ENCODE peak calls at places on chromosomes 1 and 21, in seven cellular contexts. K is HepG2, H is K562, T is SK-N-SH, X is Panc1, N is GM12878, M is H1. S is an unnamed sample.

GRCh38 chr1:150272379-150272840 is at the start of gene C1orf54:
- DNase-seq in K (no peak), H (peak), T (no peak), X (no peak), N (no peak), M (peak), S (no peak)

GRCh38 chr1:220841293-220841692 is 38.0 kb upstream of the HLX start:
- DNase-seq in K (no peak), H (no peak), T (no peak), X (no peak), N (no peak), M (no peak), S (no peak)

GRCh38 chr1:7781923-7782495 is 2.1 kb upstream of the PER3 start:
- DNase-seq in K (no peak), H (no peak), T (no peak), X (no peak), N (no peak), M (no peak), S (no peak)

GRCh38 chr1:8671313-8671917 is 146.0 kb downstream of the RERE start:
- DNase-seq in K (peak), H (peak), T (peak), X (peak), N (no peak), M (no peak), S (peak)

GRCh38 chr1:32242341-32242851 is 4.6 kb upstream of the FAM167B start:
- DNase-seq in K (no peak), H (peak), T (peak), X (no peak), N (no peak), M (no peak), S (no peak)

GRCh38 chr1:26597629-26598039 is 68.1 kb downstream of the RPS6KA1 start:
- DNase-seq in K (peak), H (peak), T (peak), X (peak), N (no peak), M (no peak), S (peak)

GRCh38 chr1:31663622-31664452 is 19.2 kb upstream of the PEF1 start:
- DNase-seq in K (peak), H (peak), T (peak), X (peak), N (no peak), M (peak), S (peak)

GRCh38 chr1:224644553-224645154 is 28.5 kb downstream of the CNIH3 start:
- DNase-seq in K (peak), H (peak), T (peak), X (peak), N (peak), M (peak), S (peak)

GRCh38 chr1:225318706-225319575 is 108.9 kb downstream of the LBR start:
- DNase-seq in K (peak), H (peak), T (peak), X (peak), N (peak), M (no peak), S (peak)

GRCh38 chr1:179926494-179927205 is 28.0 kb upstream of the CEP350 start:
- DNase-seq in K (no peak), H (no peak), T (no peak), X (no peak), N (no peak), M (no peak), S (no peak)

GRCh38 chr1:27478098-27478497 is 11.9 kb downstream of the WASF2 start:
- DNase-seq in K (no peak), H (no peak), T (no peak), X (no peak), N (no peak), M (no peak), S (no peak)

GRCh38 chr1:207045466-207045865 is 5.5 kb downstream of the YOD1 start:
- DNase-seq in K (no peak), H (no peak), T (no peak), X (no peak), N (no peak), M (no peak), S (no peak)

GRCh38 chr1:181789395-181789794 is 272.1 kb downstream of the ZNF648 start:
- DNase-seq in K (no peak), H (no peak), T (no peak), X (no peak), N (no peak), M (no peak), S (no peak)

GRCh38 chr1:37315236-37315870 is 159.0 kb upstream of the ZC3H12A start:
- DNase-seq in K (no peak), H (no peak), T (no peak), X (no peak), N (no peak), M (no peak), S (no peak)

GRCh38 chr1:6599141-6599975 is 3.3 kb downstream of the KLHL21 start:
- DNase-seq in K (no peak), H (no peak), T (no peak), X (no peak), N (no peak), M (no peak), S (no peak)

GRCh38 chr1:206551985-206552325 is 44.6 kb downstream of the RASSF5 start:
- DNase-seq in K (no peak), H (no peak), T (no peak), X (no peak), N (no peak), M (no peak), S (no peak)

GRCh38 chr1:117146067-117146466 is 24.5 kb upstream of the TRIM45 start:
- DNase-seq in K (no peak), H (no peak), T (no peak), X (no peak), N (no peak), M (no peak), S (no peak)

GRCh38 chr1:65114312-65114711 is 33.7 kb upstream of the AK4 start:
- DNase-seq in K (peak), H (no peak), T (peak), X (no peak), N (no peak), M (no peak), S (no peak)

GRCh38 chr1:207990455-207990854 is 79.5 kb upstream of the CD34 start:
- DNase-seq in K (no peak), H (no peak), T (no peak), X (no peak), N (no peak), M (no peak), S (no peak)

GRCh38 chr1:38332649-38333310 is 286.2 kb upstream of the POU3F1 start:
- DNase-seq in K (no peak), H (peak), T (no peak), X (no peak), N (no peak), M (no peak), S (no peak)

GRCh38 chr1:64082459-64082858 is 121.0 kb upstream of the UBE2U start:
- DNase-seq in K (no peak), H (no peak), T (no peak), X (no peak), N (no peak), M (no peak), S (no peak)

GRCh38 chr1:87331319-87332269 is 2.9 kb downstream of the LMO4 start:
- DNase-seq in K (peak), H (peak), T (peak), X (no peak), N (no peak), M (peak), S (peak)

GRCh38 chr1:150925080-150925479 is 1.1 kb upstream of the SETDB1 start:
- DNase-seq in K (no peak), H (no peak), T (no peak), X (no peak), N (no peak), M (no peak), S (no peak)

GRCh38 chr1:15384301-15384901 is 25.3 kb upstream of the EFHD2 start:
- DNase-seq in K (no peak), H (no peak), T (peak), X (no peak), N (peak), M (peak), S (no peak)

GRCh38 chr1:178796013-178796412 is 71.0 kb downstream of the RALGPS2 start:
- DNase-seq in K (no peak), H (no peak), T (no peak), X (no peak), N (no peak), M (no peak), S (no peak)

GRCh38 chr1:57307382-57307781 is 116.5 kb downstream of the DAB1 start:
- DNase-seq in K (no peak), H (peak), T (peak), X (no peak), N (peak), M (peak), S (no peak)

GRCh38 chr1:45669859-45670655 is 16.3 kb downstream of the GPBP1L1 start:
- DNase-seq in K (no peak), H (no peak), T (no peak), X (no peak), N (no peak), M (no peak), S (no peak)
- TF ChIP-seq SIN3A in K (no peak), H (no peak), T (no peak), X (no peak), N (no peak), M (no peak), S (no peak)

GRCh38 chr1:84574936-84575335 is 696 bp upstream of the CTBS start:
- DNase-seq in K (no peak), H (no peak), T (peak), X (no peak), N (no peak), M (no peak), S (no peak)
- H3K4me3 ChIP-seq in K (peak), H (peak), T (peak), X (peak), N (peak), M (peak), S (peak)

DNA sequence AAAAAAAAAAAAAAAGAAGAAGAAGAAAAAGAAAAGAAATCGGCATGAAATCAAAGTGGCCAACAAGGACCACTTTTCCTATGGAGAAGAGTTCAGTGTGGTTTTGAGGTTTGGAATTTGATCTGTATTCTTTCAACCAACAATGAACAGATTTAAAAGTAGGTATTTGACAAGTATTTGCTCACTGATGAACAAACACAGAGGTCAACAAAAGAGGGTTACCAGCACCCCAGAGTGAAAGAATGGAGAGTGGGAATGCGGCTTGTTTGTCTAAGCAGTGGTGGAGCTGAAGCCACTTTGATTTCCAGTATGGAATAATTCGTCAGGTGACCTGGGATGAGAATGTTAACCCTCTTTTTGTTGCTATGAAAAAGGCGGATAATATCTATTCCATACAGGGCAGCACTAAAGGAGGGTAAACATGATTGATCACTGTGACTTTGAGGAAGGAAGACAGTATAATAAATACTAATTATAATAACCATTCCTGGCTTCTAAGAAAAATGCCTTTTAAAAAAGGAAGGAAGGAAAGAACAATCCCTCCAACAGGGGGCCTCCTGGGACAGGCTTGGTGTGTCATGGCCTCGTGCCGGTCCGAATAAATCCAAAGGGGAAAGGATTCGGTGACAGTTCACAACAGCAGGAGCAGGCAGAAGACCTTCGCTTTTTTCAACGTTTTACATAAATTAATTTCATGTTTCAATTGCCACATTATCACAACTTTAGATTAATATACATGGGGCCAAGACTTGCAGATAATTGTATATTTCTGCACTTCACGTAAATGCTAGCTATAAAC is 37.2 kb upstream of the SIM2 start:
- DNase-seq in K (peak), H (peak), T (peak), X (no peak), N (no peak), M (no peak), S (peak)
- TF ChIP-seq SIN3A in K (no peak), H (no peak), T (no peak), X (no peak), N (no peak), M (no peak), S (no peak)

GRCh38 chr1:54489627-54490240 is 58.3 kb upstream of the ACOT11 start:
- DNase-seq in K (no peak), H (no peak), T (no peak), X (no peak), N (no peak), M (no peak), S (no peak)
- H3K4me3 ChIP-seq in K (peak), H (peak), T (peak), X (peak), N (no peak), M (no peak), S (peak)

GRCh38 chr1:156926175-156926574 is 5.7 kb downstream of the LRRC71 start:
- DNase-seq in K (no peak), H (peak), T (peak), X (no peak), N (no peak), M (no peak), S (peak)
- TF ChIP-seq SIN3A in K (no peak), H (no peak), T (no peak), X (no peak), N (no peak), M (no peak), S (no peak)

GRCh38 chr1:18901147-18901951 is 1.0 kb downstream of the ALDH4A1 start:
- DNase-seq in K (peak), H (no peak), T (no peak), X (no peak), N (no peak), M (no peak), S (no peak)
- H3K4me3 ChIP-seq in K (peak), H (peak), T (peak), X (peak), N (peak), M (peak), S (peak)

GRCh38 chr1:193437785-193438184 is 251.4 kb upstream of the B3GALT2 start:
- DNase-seq in K (no peak), H (no peak), T (no peak), X (no peak), N (peak), M (no peak), S (no peak)
- TF ChIP-seq SIN3A in K (no peak), H (no peak), T (no peak), X (no peak), N (no peak), M (no peak), S (no peak)

S was measured in HCT116.